ENCODE peak calls at places on chromosome 22, in four cellular contexts. E is upper lobe of left lung, K is A172, L is brain microvascular endothelial cell. X is an unnamed sample.

GRCh38 chr22:50313600-50313999 is 6.2 kb upstream of the PLXNB2 start:
- DNase-seq in E (no peak), K (no peak), L (no peak), X (no peak)

GRCh38 chr22:45304971-45305370 is 4.8 kb upstream of the FAM118A start:
- DNase-seq in E (no peak), K (peak), L (no peak), X (no peak)

GRCh38 chr22:27159016-27159415 is 501.6 kb downstream of the MIAT start:
- DNase-seq in E (no peak), K (no peak), L (no peak), X (no peak)

GRCh38 chr22:38724926-38725571 is 19.3 kb downstream of the GTPBP1 start:
- DNase-seq in E (no peak), K (peak), L (peak), X (peak)

GRCh38 chr22:35465109-35465701 is 65.3 kb downstream of the MCM5 start:
- DNase-seq in E (no peak), K (no peak), L (no peak), X (no peak)

GRCh38 chr22:48803171-48803992 is 1024.3 kb downstream of the BRD1 start:
- DNase-seq in E (peak), K (no peak), L (no peak), X (no peak)

GRCh38 chr22:34800265-34800664 is 265.7 kb upstream of the ISX start:
- DNase-seq in E (no peak), K (no peak), L (no peak), X (no peak)

GRCh38 chr22:35521358-35522264 is 19.0 kb upstream of the RASD2 start:
- DNase-seq in E (no peak), K (no peak), L (no peak), X (no peak)

GRCh38 chr22:49023161-49023878 is 804.4 kb downstream of the BRD1 start:
- DNase-seq in E (no peak), K (no peak), L (no peak), X (no peak)

GRCh38 chr22:43737150-43737828 is 74.8 kb downstream of the EFCAB6 start:
- DNase-seq in E (no peak), K (no peak), L (no peak), X (no peak)

GRCh38 chr22:33539902-33540751 is 380.1 kb downstream of the LARGE1 start:
- DNase-seq in E (peak), K (no peak), L (peak), X (peak)

GRCh38 chr22:26364066-26365015 is 64.7 kb upstream of the ASPHD2 start:
- DNase-seq in E (peak), K (peak), L (peak), X (peak)

GRCh38 chr22:27510024-27510423 is 291.5 kb downstream of the MN1 start:
- DNase-seq in E (no peak), K (no peak), L (no peak), X (no peak)

GRCh38 chr22:22720201-22720723 is 75.8 kb downstream of the GGTLC2 start:
- DNase-seq in E (no peak), K (no peak), L (peak), X (peak)

GRCh38 chr22:43263645-43264514 is 76.9 kb upstream of the TTLL12 start:
- DNase-seq in E (peak), K (peak), L (peak), X (peak)

GRCh38 chr22:36015806-36016519 is 12.7 kb downstream of the RBFOX2 start:
- DNase-seq in E (no peak), K (no peak), L (no peak), X (no peak)

GRCh38 chr22:42289671-42290269 is 19.3 kb upstream of the TCF20 start:
- DNase-seq in E (no peak), K (no peak), L (no peak), X (no peak)

GRCh38 chr22:42493393-42493792 is 26.2 kb downstream of the RRP7A start:
- DNase-seq in E (no peak), K (no peak), L (no peak), X (no peak)

GRCh38 chr22:45688606-45689080 is 17.0 kb downstream of the ATXN10 start:
- DNase-seq in E (no peak), K (peak), L (peak), X (peak)

GRCh38 chr22:43435851-43436535 is 24.2 kb downstream of the MPPED1 start:
- DNase-seq in E (no peak), K (no peak), L (no peak), X (no peak)

GRCh38 chr22:46180370-46181137 is 30.2 kb downstream of the PPARA start:
- DNase-seq in E (no peak), K (no peak), L (no peak), X (no peak)

GRCh38 chr22:47690586-47690985 is 928.1 kb downstream of the TBC1D22A start:
- DNase-seq in E (no peak), K (no peak), L (no peak), X (no peak)

GRCh38 chr22:20577045-20577444 is 69.6 kb downstream of the MED15 start:
- DNase-seq in E (no peak), K (no peak), L (no peak), X (no peak)

GRCh38 chr22:46830001-46830715 is 67.7 kb downstream of the TBC1D22A start:
- DNase-seq in E (no peak), K (peak), L (peak), X (peak)

X was measured in hepatic stellate cell.